ENCODE peak calls at places on chromosomes 12 and 14, in nine cellular contexts. One of them, this sample, is unnamed. For H3K36me3, the result is how much of the 10 kb centered on the place peaks cover.

GRCh38 chr12:92431146-92431545 is 271.6 kb upstream of the PLEKHG7 start:
- DNase-seq in Peyer's patch: peak
- DNase-seq in WERI-Rb-1: no peak
- DNase-seq in mammary epithelial cell: no peak
- DNase-seq in upper lobe of right lung: no peak
- DNase-seq in MM.1S: no peak
- DNase-seq in IMR-90: no peak
- DNase-seq in lower lobe of right lung: no peak
- DNase-seq in body of pancreas: no peak
- DNase-seq in this sample: no peak

GRCh38 chr14:78173266-78174001 is 3.3 kb downstream of the NRXN3 start:
- DNase-seq in MM.1S: no peak
- DNase-seq in lower lobe of right lung: no peak
- DNase-seq in body of pancreas: no peak
- DNase-seq in mammary epithelial cell: no peak
- DNase-seq in Peyer's patch: no peak
- DNase-seq in WERI-Rb-1: no peak
- DNase-seq in IMR-90: no peak
- DNase-seq in upper lobe of right lung: no peak
- DNase-seq in this sample: no peak

GRCh38 chr14:24054646-24055045 is 2.8 kb downstream of the CARMIL3 start:
- DNase-seq in body of pancreas: no peak
- DNase-seq in MM.1S: no peak
- DNase-seq in mammary epithelial cell: no peak
- DNase-seq in IMR-90: no peak
- DNase-seq in upper lobe of right lung: no peak
- DNase-seq in lower lobe of right lung: no peak
- DNase-seq in Peyer's patch: no peak
- DNase-seq in WERI-Rb-1: no peak
- DNase-seq in this sample: no peak

GRCh38 chr12:110948041-110948440 is 27.7 kb upstream of the MYL2 start:
- DNase-seq in Peyer's patch: no peak
- DNase-seq in lower lobe of right lung: no peak
- DNase-seq in MM.1S: no peak
- DNase-seq in IMR-90: no peak
- DNase-seq in upper lobe of right lung: no peak
- DNase-seq in mammary epithelial cell: no peak
- DNase-seq in WERI-Rb-1: no peak
- DNase-seq in body of pancreas: no peak
- DNase-seq in this sample: no peak

GRCh38 chr12:40834321-40834720 is 142.1 kb downstream of the CNTN1 start:
- DNase-seq in WERI-Rb-1: no peak
- DNase-seq in mammary epithelial cell: no peak
- DNase-seq in lower lobe of right lung: no peak
- DNase-seq in Peyer's patch: no peak
- DNase-seq in upper lobe of right lung: no peak
- DNase-seq in body of pancreas: no peak
- DNase-seq in MM.1S: no peak
- DNase-seq in IMR-90: no peak
- DNase-seq in this sample: no peak

GRCh38 chr14:36194645-36195044 is 18.1 kb upstream of the PTCSC3 start:
- DNase-seq in lower lobe of right lung: no peak
- DNase-seq in MM.1S: no peak
- DNase-seq in Peyer's patch: no peak
- DNase-seq in upper lobe of right lung: no peak
- DNase-seq in WERI-Rb-1: no peak
- DNase-seq in body of pancreas: no peak
- DNase-seq in IMR-90: no peak
- DNase-seq in mammary epithelial cell: no peak
- DNase-seq in this sample: no peak

GRCh38 chr12:4064008-4064407 is 190.8 kb upstream of the PARP11 start:
- DNase-seq in MM.1S: no peak
- DNase-seq in mammary epithelial cell: no peak
- DNase-seq in lower lobe of right lung: no peak
- DNase-seq in Peyer's patch: no peak
- DNase-seq in WERI-Rb-1: no peak
- DNase-seq in IMR-90: no peak
- DNase-seq in upper lobe of right lung: no peak
- DNase-seq in body of pancreas: no peak
- DNase-seq in this sample: no peak

GRCh38 chr12:105736498-105736897 is 402.3 kb downstream of the NUAK1 start:
- DNase-seq in WERI-Rb-1: peak
- DNase-seq in MM.1S: no peak
- DNase-seq in upper lobe of right lung: no peak
- DNase-seq in mammary epithelial cell: no peak
- DNase-seq in lower lobe of right lung: no peak
- DNase-seq in body of pancreas: no peak
- DNase-seq in IMR-90: no peak
- DNase-seq in Peyer's patch: no peak
- DNase-seq in this sample: no peak

GRCh38 chr12:104213952-104214351 is 1.6 kb upstream of the TXNRD1 start:
- DNase-seq in lower lobe of right lung: no peak
- DNase-seq in body of pancreas: no peak
- DNase-seq in IMR-90: peak
- DNase-seq in MM.1S: no peak
- DNase-seq in Peyer's patch: no peak
- DNase-seq in WERI-Rb-1: no peak
- DNase-seq in upper lobe of right lung: no peak
- DNase-seq in mammary epithelial cell: no peak
- DNase-seq in this sample: peak

GRCh38 chr14:96829791-96830190 is 32.6 kb downstream of the VRK1 start:
- DNase-seq in WERI-Rb-1: no peak
- DNase-seq in upper lobe of right lung: no peak
- DNase-seq in IMR-90: no peak
- DNase-seq in MM.1S: no peak
- DNase-seq in body of pancreas: no peak
- DNase-seq in lower lobe of right lung: no peak
- DNase-seq in mammary epithelial cell: no peak
- DNase-seq in Peyer's patch: no peak
- DNase-seq in this sample: no peak

GRCh38 chr14:96824283-96824682 is 27.1 kb downstream of the VRK1 start:
- DNase-seq in lower lobe of right lung: no peak
- DNase-seq in IMR-90: peak
- DNase-seq in mammary epithelial cell: peak
- DNase-seq in WERI-Rb-1: no peak
- DNase-seq in body of pancreas: no peak
- DNase-seq in MM.1S: no peak
- DNase-seq in upper lobe of right lung: no peak
- DNase-seq in Peyer's patch: no peak
- DNase-seq in this sample: peak

GRCh38 chr14:96830946-96831345 is 33.8 kb downstream of the VRK1 start:
- DNase-seq in Peyer's patch: no peak
- DNase-seq in body of pancreas: no peak
- DNase-seq in IMR-90: no peak
- DNase-seq in upper lobe of right lung: no peak
- DNase-seq in mammary epithelial cell: no peak
- DNase-seq in MM.1S: no peak
- DNase-seq in WERI-Rb-1: no peak
- DNase-seq in lower lobe of right lung: no peak
- DNase-seq in this sample: no peak

GRCh38 chr14:96823652-96824051 is 26.5 kb downstream of the VRK1 start:
- DNase-seq in mammary epithelial cell: no peak
- DNase-seq in body of pancreas: no peak
- DNase-seq in lower lobe of right lung: no peak
- DNase-seq in upper lobe of right lung: no peak
- DNase-seq in MM.1S: no peak
- DNase-seq in WERI-Rb-1: no peak
- DNase-seq in IMR-90: no peak
- DNase-seq in Peyer's patch: no peak
- DNase-seq in this sample: no peak

DNA sequence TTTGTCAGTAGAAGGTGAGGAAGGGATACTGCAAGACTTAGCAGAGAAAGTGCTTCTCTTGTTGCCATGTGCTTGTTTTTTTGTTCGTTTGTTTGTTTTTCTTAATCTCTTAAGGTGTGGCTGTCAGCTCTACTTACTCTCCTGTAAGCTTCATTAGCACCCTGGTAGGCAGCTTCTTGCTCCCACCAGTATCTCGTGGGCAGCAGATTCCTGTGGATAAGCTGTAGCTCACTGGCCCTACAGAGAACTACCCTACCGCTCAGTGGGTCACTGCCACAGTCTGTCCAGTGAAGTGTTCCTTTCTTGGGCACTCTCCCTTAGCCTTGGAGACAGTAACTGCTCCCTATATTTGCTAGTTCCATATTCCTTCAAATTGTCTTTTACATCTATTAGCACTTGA is 30.1 kb downstream of the VRK1 start:
- DNase-seq in mammary epithelial cell: no peak
- DNase-seq in lower lobe of right lung: no peak
- DNase-seq in MM.1S: no peak
- DNase-seq in body of pancreas: no peak
- DNase-seq in upper lobe of right lung: no peak
- DNase-seq in IMR-90: no peak
- DNase-seq in Peyer's patch: no peak
- DNase-seq in WERI-Rb-1: peak
- DNase-seq in this sample: no peak
- H3K4me3 ChIP-seq in mammary epithelial cell: no peak
- H3K4me3 ChIP-seq in lower lobe of right lung: no peak
- H3K4me3 ChIP-seq in MM.1S: no peak
- H3K4me3 ChIP-seq in body of pancreas: no peak
- H3K4me3 ChIP-seq in upper lobe of right lung: no peak
- H3K4me3 ChIP-seq in IMR-90: no peak
- H3K4me3 ChIP-seq in Peyer's patch: no peak
- H3K4me3 ChIP-seq in WERI-Rb-1: no peak
- H3K4me3 ChIP-seq in this sample: no peak

GRCh38 chr12:57161491-57161890 is 14.1 kb upstream of the LRP1-AS start:
- DNase-seq in lower lobe of right lung: no peak
- DNase-seq in IMR-90: peak
- DNase-seq in body of pancreas: no peak
- DNase-seq in MM.1S: no peak
- DNase-seq in mammary epithelial cell: no peak
- DNase-seq in Peyer's patch: no peak
- DNase-seq in WERI-Rb-1: no peak
- DNase-seq in upper lobe of right lung: no peak
- DNase-seq in this sample: no peak
- H3K36me3 ChIP-seq in lower lobe of right lung: half or more
- H3K36me3 ChIP-seq in IMR-90: half or more
- H3K36me3 ChIP-seq in body of pancreas: under half
- H3K36me3 ChIP-seq in MM.1S: under half
- H3K36me3 ChIP-seq in mammary epithelial cell: under half
- H3K36me3 ChIP-seq in Peyer's patch: under half
- H3K36me3 ChIP-seq in WERI-Rb-1: under half
- H3K36me3 ChIP-seq in upper lobe of right lung: half or more
- H3K36me3 ChIP-seq in this sample: half or more

DNA sequence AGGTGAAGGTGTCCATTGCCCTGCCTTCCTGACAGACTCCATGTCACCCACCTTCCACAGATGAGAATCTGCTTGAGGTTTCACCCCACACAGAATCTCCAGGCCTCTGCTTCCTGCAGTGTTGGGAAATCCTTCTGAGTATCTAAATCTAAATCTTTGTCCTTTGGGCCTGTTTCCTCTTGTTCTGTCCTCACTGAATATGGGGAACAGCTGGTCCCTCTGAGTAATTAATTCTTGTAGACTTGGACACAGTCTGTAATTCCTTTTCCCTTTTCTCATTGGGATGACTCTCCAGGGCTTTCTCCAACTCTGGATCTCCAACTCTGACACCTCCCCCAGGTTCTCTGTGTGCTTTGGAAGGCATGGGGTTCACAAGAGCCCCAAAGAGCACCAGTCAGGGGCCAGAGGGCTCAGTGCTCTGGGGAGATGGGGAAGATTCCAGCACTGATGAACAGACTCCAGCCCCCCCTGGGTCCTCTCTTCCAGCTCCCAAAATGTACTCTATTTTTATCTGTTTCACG is 2.3 kb upstream of the ACVRL1 start:
- DNase-seq in lower lobe of right lung: no peak
- DNase-seq in WERI-Rb-1: no peak
- DNase-seq in MM.1S: no peak
- DNase-seq in IMR-90: peak
- DNase-seq in upper lobe of right lung: peak
- DNase-seq in mammary epithelial cell: peak
- DNase-seq in Peyer's patch: no peak
- DNase-seq in body of pancreas: no peak
- DNase-seq in this sample: no peak
- H3K4me3 ChIP-seq in lower lobe of right lung: peak
- H3K4me3 ChIP-seq in WERI-Rb-1: no peak
- H3K4me3 ChIP-seq in MM.1S: no peak
- H3K4me3 ChIP-seq in IMR-90: no peak
- H3K4me3 ChIP-seq in upper lobe of right lung: no peak
- H3K4me3 ChIP-seq in mammary epithelial cell: no peak
- H3K4me3 ChIP-seq in Peyer's patch: no peak
- H3K4me3 ChIP-seq in body of pancreas: no peak
- H3K4me3 ChIP-seq in this sample: no peak

DNA sequence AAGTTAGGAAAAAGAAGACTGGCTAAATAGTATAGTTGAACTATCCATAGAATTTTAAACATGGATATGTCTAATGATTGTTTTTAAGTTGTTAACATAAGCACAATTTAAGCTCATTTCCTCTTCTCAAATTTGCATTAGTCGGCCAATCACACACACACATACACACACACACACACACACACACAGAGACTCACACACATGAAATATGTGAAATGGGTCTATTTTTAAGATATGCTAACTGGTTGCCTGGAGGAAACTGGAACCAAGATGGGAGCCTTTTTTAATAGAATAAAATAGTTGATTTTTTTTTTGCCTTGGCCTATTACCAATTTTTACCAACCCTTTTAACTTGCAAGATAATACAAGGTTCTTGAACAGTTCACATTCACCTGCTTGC is 24.0 kb upstream of the STYK1 start:
- DNase-seq in WERI-Rb-1: no peak
- DNase-seq in Peyer's patch: no peak
- DNase-seq in upper lobe of right lung: no peak
- DNase-seq in IMR-90: no peak
- DNase-seq in mammary epithelial cell: no peak
- DNase-seq in lower lobe of right lung: no peak
- DNase-seq in body of pancreas: no peak
- DNase-seq in MM.1S: no peak
- DNase-seq in this sample: no peak
- H3K36me3 ChIP-seq in WERI-Rb-1: under half
- H3K36me3 ChIP-seq in Peyer's patch: under half
- H3K36me3 ChIP-seq in upper lobe of right lung: half or more
- H3K36me3 ChIP-seq in IMR-90: under half
- H3K36me3 ChIP-seq in mammary epithelial cell: half or more
- H3K36me3 ChIP-seq in lower lobe of right lung: half or more
- H3K36me3 ChIP-seq in body of pancreas: under half
- H3K36me3 ChIP-seq in MM.1S: under half
- H3K36me3 ChIP-seq in this sample: half or more

GRCh38 chr12:2064078-2064507 is 11.3 kb downstream of the CACNA1C start:
- DNase-seq in IMR-90: peak
- DNase-seq in WERI-Rb-1: no peak
- DNase-seq in MM.1S: peak
- DNase-seq in upper lobe of right lung: no peak
- DNase-seq in body of pancreas: no peak
- DNase-seq in Peyer's patch: no peak
- DNase-seq in mammary epithelial cell: peak
- DNase-seq in lower lobe of right lung: no peak
- DNase-seq in this sample: peak
- H3K4me3 ChIP-seq in IMR-90: no peak
- H3K4me3 ChIP-seq in WERI-Rb-1: no peak
- H3K4me3 ChIP-seq in MM.1S: peak
- H3K4me3 ChIP-seq in upper lobe of right lung: peak
- H3K4me3 ChIP-seq in body of pancreas: no peak
- H3K4me3 ChIP-seq in Peyer's patch: no peak
- H3K4me3 ChIP-seq in mammary epithelial cell: no peak
- H3K4me3 ChIP-seq in lower lobe of right lung: peak
- H3K4me3 ChIP-seq in this sample: peak